ENCODE peak calls at places on chromosome 20, in four cellular contexts. K, W, Y and R are unnamed samples.

GRCh38 chr20:61690150-61690549 is 375.5 kb downstream of the TAF4 start:
- DNase-seq in Y (no peak), K (no peak), W (no peak), R (no peak)

GRCh38 chr20:17417221-17417620 is 114.0 kb downstream of the BFSP1 start:
- DNase-seq in W (no peak), Y (no peak), K (no peak), R (no peak)

GRCh38 chr20:2507875-2508630 is 662 bp downstream of the ZNF343 start:
- DNase-seq in K (no peak), W (no peak), Y (no peak), R (no peak)

GRCh38 chr20:48184229-48184628 is 398.9 kb upstream of the SULF2 start:
- DNase-seq in W (no peak), K (no peak), Y (no peak), R (no peak)

GRCh38 chr20:1460275-1460674 is 6.4 kb downstream of the NSFL1C start:
- DNase-seq in Y (no peak), K (no peak), W (no peak), R (no peak)

GRCh38 chr20:54557836-54558590 is 82.6 kb downstream of the DOK5 start:
- DNase-seq in K (no peak), Y (no peak), W (no peak), R (no peak)

GRCh38 chr20:17536944-17537444 is 5.8 kb upstream of the BFSP1 start:
- DNase-seq in Y (peak), K (peak), W (peak), R (peak)

GRCh38 chr20:45100563-45101245 is at the start of gene KCNS1:
- DNase-seq in K (peak), Y (no peak), W (no peak), R (no peak)

GRCh38 chr20:43404880-43405279 is 52.8 kb upstream of the SRSF6 start:
- DNase-seq in W (no peak), Y (no peak), K (peak), R (no peak)
- TF ChIP-seq CTCF in W (no peak), Y (no peak), K (peak), R (no peak)

GRCh38 chr20:22101606-22102005 is 396.1 kb downstream of the PAX1 start:
- DNase-seq in W (no peak), K (no peak), Y (no peak), R (no peak)

GRCh38 chr20:22106308-22106938 is 401.0 kb downstream of the PAX1 start:
- DNase-seq in W (no peak), K (no peak), Y (no peak), R (no peak)
- TF ChIP-seq CTCF in W (no peak), K (no peak), Y (peak), R (peak)

GRCh38 chr20:62926229-62927127 is at the start of gene DIDO1:
- DNase-seq in Y (peak), W (peak), K (peak), R (peak)
- TF ChIP-seq CTCF in Y (peak), W (peak), K (peak), R (peak)

GRCh38 chr20:36493013-36493800 is 48.1 kb upstream of the MYL9 start:
- DNase-seq in K (peak), Y (no peak), W (no peak), R (no peak)
- TF ChIP-seq CTCF in K (no peak), Y (peak), W (no peak), R (no peak)